ENCODE peak calls at places on chromosomes 13 and 19, in five cellular contexts. One of them, this sample, is unnamed.

GRCh38 chr19:49151339-49152217 is 3.6 kb downstream of the HRC start:
- DNase-seq in EL: peak; percentile 38
- DNase-seq in testis: peak; percentile 72
- DNase-seq in NCI-H748 treated with DMSO at 0.1 percent for 48 hours: peak; percentile 95
- DNase-seq in activated T-helper 1 cell treated with anti-CD3 and anti-CD28 coated beads, Interleukin-12 subunit alpha, Interleukin-12 subunit beta, Interleukin-2, Interleukin-4 antibody, amounts not matched to agents 30 ng/mL and 10 ng/mL and 1 ng/mL, durations not matched to agents 14 hours and 24 hours and 36 hours: no peak
- DNase-seq in this sample: no peak

GRCh38 chr13:112647256-112647655 is 42.6 kb upstream of the ATP11A start:
- DNase-seq in testis: no peak
- DNase-seq in NCI-H748 treated with DMSO at 0.1 percent for 48 hours: no peak
- DNase-seq in EL: no peak
- DNase-seq in activated T-helper 1 cell treated with anti-CD3 and anti-CD28 coated beads, Interleukin-12 subunit alpha, Interleukin-12 subunit beta, Interleukin-2, Interleukin-4 antibody, amounts not matched to agents 30 ng/mL and 10 ng/mL and 1 ng/mL, durations not matched to agents 14 hours and 24 hours and 36 hours: no peak
- DNase-seq in this sample: no peak

GRCh38 chr19:8065489-8066261 is 13.1 kb downstream of the CCL25 start:
- DNase-seq in NCI-H748 treated with DMSO at 0.1 percent for 48 hours: no peak
- DNase-seq in testis: no peak
- DNase-seq in activated T-helper 1 cell treated with anti-CD3 and anti-CD28 coated beads, Interleukin-12 subunit alpha, Interleukin-12 subunit beta, Interleukin-2, Interleukin-4 antibody, amounts not matched to agents 30 ng/mL and 10 ng/mL and 1 ng/mL, durations not matched to agents 14 hours and 24 hours and 36 hours: no peak
- DNase-seq in EL: no peak
- DNase-seq in this sample: no peak

GRCh38 chr13:72781461-72782439 is at the start of the genes DIS3 and PIBF1:
- DNase-seq in testis: peak; percentile 99
- DNase-seq in EL: peak; percentile 99
- DNase-seq in NCI-H748 treated with DMSO at 0.1 percent for 48 hours: peak; percentile 94
- DNase-seq in activated T-helper 1 cell treated with anti-CD3 and anti-CD28 coated beads, Interleukin-12 subunit alpha, Interleukin-12 subunit beta, Interleukin-2, Interleukin-4 antibody, amounts not matched to agents 30 ng/mL and 10 ng/mL and 1 ng/mL, durations not matched to agents 14 hours and 24 hours and 36 hours: peak; percentile 97
- DNase-seq in this sample: peak; percentile 86

GRCh38 chr19:5099822-5100221 is 130.9 kb downstream of the KDM4B start:
- DNase-seq in NCI-H748 treated with DMSO at 0.1 percent for 48 hours: no peak
- DNase-seq in EL: no peak
- DNase-seq in testis: no peak
- DNase-seq in activated T-helper 1 cell treated with anti-CD3 and anti-CD28 coated beads, Interleukin-12 subunit alpha, Interleukin-12 subunit beta, Interleukin-2, Interleukin-4 antibody, amounts not matched to agents 30 ng/mL and 10 ng/mL and 1 ng/mL, durations not matched to agents 14 hours and 24 hours and 36 hours: no peak
- DNase-seq in this sample: no peak

GRCh38 chr19:15195987-15196682 is 4.7 kb downstream of the NOTCH3 start:
- DNase-seq in EL: no peak
- DNase-seq in activated T-helper 1 cell treated with anti-CD3 and anti-CD28 coated beads, Interleukin-12 subunit alpha, Interleukin-12 subunit beta, Interleukin-2, Interleukin-4 antibody, amounts not matched to agents 30 ng/mL and 10 ng/mL and 1 ng/mL, durations not matched to agents 14 hours and 24 hours and 36 hours: no peak
- DNase-seq in testis: peak; percentile 50
- DNase-seq in NCI-H748 treated with DMSO at 0.1 percent for 48 hours: peak; percentile 21
- DNase-seq in this sample: no peak

GRCh38 chr19:38661996-38662395 is 14.5 kb downstream of the ACTN4 start:
- DNase-seq in NCI-H748 treated with DMSO at 0.1 percent for 48 hours: no peak
- DNase-seq in EL: no peak
- DNase-seq in activated T-helper 1 cell treated with anti-CD3 and anti-CD28 coated beads, Interleukin-12 subunit alpha, Interleukin-12 subunit beta, Interleukin-2, Interleukin-4 antibody, amounts not matched to agents 30 ng/mL and 10 ng/mL and 1 ng/mL, durations not matched to agents 14 hours and 24 hours and 36 hours: no peak
- DNase-seq in testis: no peak
- DNase-seq in this sample: no peak

GRCh38 chr13:98189841-98190505 is 12.9 kb upstream of the RNF113B start:
- DNase-seq in EL: no peak
- DNase-seq in NCI-H748 treated with DMSO at 0.1 percent for 48 hours: no peak
- DNase-seq in testis: peak; percentile 75
- DNase-seq in activated T-helper 1 cell treated with anti-CD3 and anti-CD28 coated beads, Interleukin-12 subunit alpha, Interleukin-12 subunit beta, Interleukin-2, Interleukin-4 antibody, amounts not matched to agents 30 ng/mL and 10 ng/mL and 1 ng/mL, durations not matched to agents 14 hours and 24 hours and 36 hours: no peak
- DNase-seq in this sample: no peak

GRCh38 chr19:43439183-43440063 is 24.7 kb downstream of the TEX101 start:
- DNase-seq in testis: no peak
- DNase-seq in NCI-H748 treated with DMSO at 0.1 percent for 48 hours: peak; percentile 53
- DNase-seq in EL: peak; percentile 56
- DNase-seq in activated T-helper 1 cell treated with anti-CD3 and anti-CD28 coated beads, Interleukin-12 subunit alpha, Interleukin-12 subunit beta, Interleukin-2, Interleukin-4 antibody, amounts not matched to agents 30 ng/mL and 10 ng/mL and 1 ng/mL, durations not matched to agents 14 hours and 24 hours and 36 hours: peak; percentile 30
- DNase-seq in this sample: no peak

GRCh38 chr19:485122-485521 is 11.2 kb upstream of the MADCAM1 start:
- DNase-seq in activated T-helper 1 cell treated with anti-CD3 and anti-CD28 coated beads, Interleukin-12 subunit alpha, Interleukin-12 subunit beta, Interleukin-2, Interleukin-4 antibody, amounts not matched to agents 30 ng/mL and 10 ng/mL and 1 ng/mL, durations not matched to agents 14 hours and 24 hours and 36 hours: no peak
- DNase-seq in NCI-H748 treated with DMSO at 0.1 percent for 48 hours: no peak
- DNase-seq in EL: no peak
- DNase-seq in testis: no peak
- DNase-seq in this sample: no peak

GRCh38 chr19:16698914-16699313 is 20.7 kb upstream of the NWD1 start:
- DNase-seq in EL: no peak
- DNase-seq in NCI-H748 treated with DMSO at 0.1 percent for 48 hours: no peak
- DNase-seq in activated T-helper 1 cell treated with anti-CD3 and anti-CD28 coated beads, Interleukin-12 subunit alpha, Interleukin-12 subunit beta, Interleukin-2, Interleukin-4 antibody, amounts not matched to agents 30 ng/mL and 10 ng/mL and 1 ng/mL, durations not matched to agents 14 hours and 24 hours and 36 hours: no peak
- DNase-seq in testis: peak; percentile 85
- DNase-seq in this sample: no peak

This sample was measured in NCI-H2227 treated with DMSO at 0.1 percent for 48 hours.